ENCODE peak calls at places on chromosomes 3 and 15, in ten cellular contexts. E is dorsolateral prefrontal cortex, O is AG09309, I is NB4, J is BJ, R is A549, S is HFFc6, V is GM10248, W is heart left ventricle, Z is foreskin fibroblast. Q is an unnamed sample.

GRCh38 chr15:70093070-70093469 is 4.6 kb downstream of the TLE3 start:
- DNase-seq in S (no peak), V (no peak), W (no peak), J (no peak), O (no peak), E (no peak), Z (no peak), I (peak; percentile 44), R (no peak), Q (no peak)

GRCh38 chr3:73727854-73728253 is 103.1 kb upstream of the PDZRN3 start:
- DNase-seq in S (no peak), J (no peak), W (no peak), Z (no peak), I (no peak), O (no peak), V (no peak), E (no peak), R (no peak), Q (no peak)

GRCh38 chr3:31444220-31445142 is 88.2 kb upstream of the STT3B start:
- DNase-seq in R (no peak), E (no peak), Z (no peak), W (no peak), O (no peak), I (no peak), J (no peak), S (no peak), V (no peak), Q (no peak)

GRCh38 chr3:64460877-64461276 is 226.9 kb downstream of the ADAMTS9 start:
- DNase-seq in S (peak; percentile 80), J (peak; percentile 76), O (peak; percentile 85), R (no peak), Z (peak; percentile 71), E (no peak), I (no peak), W (no peak), V (no peak), Q (no peak)

GRCh38 chr3:150169279-150169970 is 198.7 kb upstream of the PFN2 start:
- DNase-seq in S (no peak), W (peak; percentile 37), J (no peak), E (no peak), I (no peak), O (no peak), R (no peak), Z (no peak), V (no peak), Q (no peak)

GRCh38 chr15:64844576-64845140 is 2.9 kb downstream of the PLEKHO2 start:
- DNase-seq in I (peak; percentile 22), V (no peak), W (no peak), Z (no peak), E (no peak), R (no peak), O (no peak), S (no peak), J (no peak), Q (no peak)

GRCh38 chr3:176167272-176167671 is 1030.0 kb downstream of the TBL1XR1 start:
- DNase-seq in R (no peak), S (no peak), J (no peak), W (no peak), O (no peak), V (no peak), Z (no peak), E (no peak), I (no peak), Q (no peak)

GRCh38 chr3:150090877-150091276 is 120.2 kb upstream of the PFN2 start:
- DNase-seq in O (no peak), Z (peak; percentile 35), W (no peak), I (no peak), R (no peak), S (peak; percentile 17), V (no peak), E (no peak), J (no peak), Q (no peak)

GRCh38 chr3:118907909-118908308 is 126.7 kb downstream of the IGSF11 start:
- DNase-seq in S (no peak), Z (no peak), E (no peak), V (no peak), W (no peak), I (no peak), J (no peak), O (no peak), R (no peak), Q (no peak)

DNA sequence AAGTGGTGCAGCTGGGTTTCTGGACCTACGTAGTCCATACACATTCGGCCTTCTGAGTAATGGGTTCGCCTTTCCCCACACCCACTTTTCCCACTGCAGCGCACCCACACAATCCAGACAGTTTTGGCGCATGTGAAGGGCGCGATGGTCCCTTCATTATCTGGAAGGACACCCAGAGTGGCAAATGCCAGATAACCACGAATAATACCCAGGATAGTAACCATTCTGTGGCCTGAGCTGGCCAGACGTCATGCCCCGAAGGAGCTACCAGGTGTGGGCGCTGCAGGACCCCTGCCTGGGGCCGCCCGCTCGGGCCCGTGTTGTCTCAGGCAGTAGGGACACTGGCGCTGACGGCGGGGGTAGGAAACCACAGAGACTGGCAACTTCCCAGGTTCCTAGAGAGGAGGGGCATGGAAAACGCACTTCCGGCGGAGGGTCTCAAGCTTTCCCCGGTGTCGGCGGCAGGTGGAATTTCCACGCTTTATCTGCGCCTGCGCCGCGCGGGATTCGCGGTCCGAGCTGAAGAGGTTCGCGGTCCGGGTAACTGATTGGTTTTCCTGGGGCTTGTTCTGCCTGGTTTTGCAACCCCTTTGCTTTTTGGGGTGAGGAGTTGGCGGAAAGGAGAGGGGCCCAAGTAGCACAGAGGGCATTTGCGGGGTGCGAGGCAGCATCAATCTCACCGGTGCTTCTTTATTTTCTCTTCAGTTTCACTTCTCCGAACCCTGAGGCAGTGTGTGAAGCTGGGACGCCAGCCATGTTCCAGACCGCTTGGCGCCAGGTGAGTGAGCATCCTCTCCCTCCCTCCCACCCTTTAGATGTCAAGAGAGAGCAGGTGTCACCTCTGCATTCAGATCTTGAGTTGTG is at the start of gene ZNF620:
- DNase-seq in J (no peak), W (peak; percentile 83), I (peak; percentile 85), E (peak; percentile 80), Z (peak; percentile 54), V (peak; percentile 64), S (no peak), R (peak; percentile 86), O (no peak), Q (peak; percentile 77)
- TF ChIP-seq CTCF in J (peak; percentile 52), W (no peak), I (peak; percentile 49), E (peak; percentile 41), Z (peak; percentile 39), V (peak; percentile 53), S (peak; percentile 37), R (no peak), O (peak; percentile 21), Q (peak; percentile 53)

GRCh38 chr3:155804298-155804697 is 1.8 kb downstream of the C3orf33 start:
- DNase-seq in E (no peak), V (no peak), J (no peak), O (no peak), I (no peak), Z (no peak), S (no peak), R (no peak), W (no peak), Q (no peak)

GRCh38 chr3:155805204-155805801 is 775 bp downstream of the C3orf33 start:
- DNase-seq in Z (peak; percentile 53), I (peak; percentile 53), J (no peak), V (no peak), W (peak; percentile 45), O (no peak), E (no peak), R (peak; percentile 43), S (no peak), Q (peak; percentile 6)

GRCh38 chr3:155805802-155806618 is at the start of gene C3orf33:
- DNase-seq in W (peak; percentile 80), O (no peak), S (peak; percentile 24), R (peak; percentile 72), I (peak; percentile 84), E (peak; percentile 64), V (peak; percentile 92), J (no peak), Z (peak; percentile 85), Q (peak; percentile 66)

GRCh38 chr3:155809181-155809580 is 3.1 kb upstream of the C3orf33 start:
- DNase-seq in O (no peak), W (no peak), S (peak; percentile 60), I (no peak), V (no peak), E (no peak), J (no peak), R (no peak), Z (no peak), Q (no peak)

GRCh38 chr3:155807823-155808222 is 1.7 kb upstream of the C3orf33 start:
- DNase-seq in V (no peak), O (no peak), W (no peak), S (peak; percentile 8), R (no peak), Z (no peak), J (no peak), E (no peak), I (no peak), Q (no peak)
- TF ChIP-seq CTCF in V (no peak), O (no peak), W (no peak), S (no peak), R (no peak), Z (no peak), J (no peak), E (no peak), I (no peak), Q (no peak)

GRCh38 chr3:124768812-124769211 is 38.6 kb downstream of the UMPS start:
- DNase-seq in J (no peak), E (no peak), Z (no peak), V (peak; percentile 74), W (no peak), R (peak; percentile 61), O (no peak), I (peak; percentile 26), S (no peak), Q (no peak)
- TF ChIP-seq CTCF in J (no peak), E (no peak), Z (no peak), V (peak; percentile 64), W (no peak), R (peak; percentile 49), O (peak; percentile 44), I (peak; percentile 58), S (peak; percentile 1), Q (no peak)

GRCh38 chr3:62070891-62071290 is 302.5 kb downstream of the FEZF2 start:
- DNase-seq in V (no peak), I (no peak), R (no peak), O (no peak), S (no peak), Z (no peak), E (no peak), W (no peak), J (no peak), Q (no peak)
- TF ChIP-seq CTCF in V (no peak), I (no peak), R (no peak), O (no peak), S (no peak), Z (no peak), E (no peak), W (no peak), J (no peak), Q (no peak)

DNA sequence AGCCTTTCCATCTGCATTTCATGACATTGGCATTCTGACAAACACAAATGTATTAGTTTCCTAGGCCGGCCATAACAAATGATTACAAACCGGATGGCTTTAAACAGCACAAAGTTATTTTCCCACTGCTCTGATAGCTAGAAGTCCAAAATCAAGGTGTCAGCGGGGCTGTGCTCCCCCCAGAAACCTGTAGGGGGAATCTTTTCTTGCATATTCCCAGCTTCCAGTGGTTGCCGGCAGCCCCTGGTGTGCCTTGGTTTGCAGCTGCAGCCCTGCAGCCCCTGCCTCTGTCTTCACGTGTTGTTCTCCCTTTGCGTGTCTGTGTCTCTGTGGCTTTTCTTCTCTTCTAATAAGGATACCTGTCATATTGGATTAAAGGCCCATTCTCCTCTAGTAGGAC is 79.0 kb upstream of the CDV3 start:
- DNase-seq in O (no peak), V (no peak), E (no peak), R (peak; percentile 29), I (peak; percentile 27), Z (peak; percentile 26), J (no peak), S (no peak), W (no peak), Q (peak; percentile 29)
- TF ChIP-seq CTCF in O (peak; percentile 18), V (no peak), E (no peak), R (peak; percentile 12), I (no peak), Z (peak; percentile 28), J (peak; percentile 28), S (peak; percentile 67), W (peak; percentile 17), Q (peak; percentile 48)

Q was measured in neural crest cell.